ENCODE peak calls at places on chromosomes 13 and 19, in eight cellular contexts. One of them, this sample, is unnamed.

GRCh38 chr19:10402441-10403038 is 802 bp downstream of the CDC37 start:
- DNase-seq in GM23338: peak
- DNase-seq in breast epithelium: no peak
- DNase-seq in SK-N-SH: peak
- DNase-seq in HepG2: peak
- DNase-seq in spleen: no peak
- DNase-seq in SK-N-MC: no peak
- DNase-seq in stomach: no peak
- DNase-seq in this sample: no peak

GRCh38 chr13:23467048-23467931 is 33.8 kb upstream of the SACS start:
- DNase-seq in SK-N-SH: peak
- DNase-seq in spleen: peak
- DNase-seq in GM23338: no peak
- DNase-seq in HepG2: no peak
- DNase-seq in SK-N-MC: no peak
- DNase-seq in breast epithelium: no peak
- DNase-seq in stomach: no peak
- DNase-seq in this sample: no peak

GRCh38 chr13:36421447-36421846 is 10.8 kb upstream of the CCNA1 start:
- DNase-seq in SK-N-SH: no peak
- DNase-seq in stomach: no peak
- DNase-seq in breast epithelium: no peak
- DNase-seq in spleen: no peak
- DNase-seq in HepG2: no peak
- DNase-seq in GM23338: no peak
- DNase-seq in SK-N-MC: no peak
- DNase-seq in this sample: no peak

GRCh38 chr13:28530729-28531194 is 35.8 kb upstream of the FLT1 start:
- DNase-seq in SK-N-MC: no peak
- DNase-seq in HepG2: no peak
- DNase-seq in GM23338: no peak
- DNase-seq in SK-N-SH: no peak
- DNase-seq in stomach: no peak
- DNase-seq in spleen: no peak
- DNase-seq in breast epithelium: no peak
- DNase-seq in this sample: no peak

GRCh38 chr13:113538689-113539058 is 45.9 kb upstream of the TFDP1 start:
- DNase-seq in SK-N-MC: no peak
- DNase-seq in breast epithelium: peak
- DNase-seq in SK-N-SH: peak
- DNase-seq in spleen: peak
- DNase-seq in GM23338: no peak
- DNase-seq in HepG2: no peak
- DNase-seq in stomach: no peak
- DNase-seq in this sample: no peak

GRCh38 chr19:38778733-38779132 is 5.4 kb upstream of the LGALS7 start:
- DNase-seq in breast epithelium: no peak
- DNase-seq in SK-N-MC: no peak
- DNase-seq in stomach: no peak
- DNase-seq in GM23338: no peak
- DNase-seq in HepG2: no peak
- DNase-seq in spleen: peak
- DNase-seq in SK-N-SH: no peak
- DNase-seq in this sample: no peak

GRCh38 chr19:6062961-6063575 is 47.2 kb downstream of the RFX2 start:
- DNase-seq in SK-N-MC: no peak
- DNase-seq in spleen: no peak
- DNase-seq in stomach: no peak
- DNase-seq in HepG2: no peak
- DNase-seq in SK-N-SH: no peak
- DNase-seq in breast epithelium: peak
- DNase-seq in GM23338: no peak
- DNase-seq in this sample: no peak

GRCh38 chr19:29561601-29562000 is 35.8 kb downstream of the VSTM2B start:
- DNase-seq in SK-N-SH: no peak
- DNase-seq in stomach: no peak
- DNase-seq in HepG2: no peak
- DNase-seq in SK-N-MC: no peak
- DNase-seq in spleen: no peak
- DNase-seq in GM23338: no peak
- DNase-seq in breast epithelium: no peak
- DNase-seq in this sample: no peak

GRCh38 chr13:108877300-108877699 is 247.9 kb downstream of the MYO16 start:
- DNase-seq in GM23338: no peak
- DNase-seq in breast epithelium: no peak
- DNase-seq in stomach: no peak
- DNase-seq in spleen: no peak
- DNase-seq in HepG2: no peak
- DNase-seq in SK-N-MC: no peak
- DNase-seq in SK-N-SH: no peak
- DNase-seq in this sample: no peak

GRCh38 chr13:27928805-27929753 is 9.3 kb downstream of the PDX1 start:
- DNase-seq in SK-N-SH: no peak
- DNase-seq in SK-N-MC: no peak
- DNase-seq in HepG2: no peak
- DNase-seq in breast epithelium: no peak
- DNase-seq in spleen: no peak
- DNase-seq in GM23338: peak
- DNase-seq in stomach: no peak
- DNase-seq in this sample: no peak

GRCh38 chr19:18254546-18255500 is 19.4 kb downstream of the IQCN start:
- DNase-seq in SK-N-SH: no peak
- DNase-seq in SK-N-MC: no peak
- DNase-seq in breast epithelium: no peak
- DNase-seq in stomach: peak
- DNase-seq in GM23338: peak
- DNase-seq in spleen: no peak
- DNase-seq in HepG2: no peak
- DNase-seq in this sample: no peak

GRCh38 chr13:97498419-97498818 is 64.5 kb downstream of the RAP2A start:
- DNase-seq in breast epithelium: no peak
- DNase-seq in spleen: no peak
- DNase-seq in SK-N-SH: no peak
- DNase-seq in HepG2: no peak
- DNase-seq in GM23338: no peak
- DNase-seq in stomach: no peak
- DNase-seq in SK-N-MC: no peak
- DNase-seq in this sample: no peak

GRCh38 chr19:9406798-9407352 is 28.5 kb downstream of the ZNF266 start:
- DNase-seq in GM23338: peak
- DNase-seq in spleen: peak
- DNase-seq in SK-N-SH: peak
- DNase-seq in HepG2: no peak
- DNase-seq in SK-N-MC: no peak
- DNase-seq in stomach: peak
- DNase-seq in breast epithelium: no peak
- DNase-seq in this sample: no peak

GRCh38 chr13:37918116-37919100 is 48.8 kb upstream of the TRPC4 start:
- DNase-seq in SK-N-MC: no peak
- DNase-seq in spleen: no peak
- DNase-seq in HepG2: no peak
- DNase-seq in breast epithelium: no peak
- DNase-seq in stomach: no peak
- DNase-seq in GM23338: peak
- DNase-seq in SK-N-SH: no peak
- DNase-seq in this sample: no peak

GRCh38 chr13:104385409-104385808 is 1319.2 kb upstream of the SLC10A2 start:
- DNase-seq in SK-N-MC: no peak
- DNase-seq in GM23338: no peak
- DNase-seq in SK-N-SH: no peak
- DNase-seq in stomach: no peak
- DNase-seq in spleen: no peak
- DNase-seq in breast epithelium: no peak
- DNase-seq in HepG2: no peak
- DNase-seq in this sample: no peak

GRCh38 chr19:1134431-1134830 is 30.6 kb downstream of the GPX4 start:
- DNase-seq in HepG2: no peak
- DNase-seq in GM23338: no peak
- DNase-seq in spleen: no peak
- DNase-seq in SK-N-SH: no peak
- DNase-seq in SK-N-MC: no peak
- DNase-seq in stomach: no peak
- DNase-seq in breast epithelium: no peak
- DNase-seq in this sample: no peak

GRCh38 chr13:113607477-113608245 is 23.1 kb downstream of the TFDP1 start:
- DNase-seq in GM23338: no peak
- DNase-seq in SK-N-MC: no peak
- DNase-seq in stomach: peak
- DNase-seq in HepG2: no peak
- DNase-seq in SK-N-SH: no peak
- DNase-seq in breast epithelium: no peak
- DNase-seq in spleen: peak
- DNase-seq in this sample: no peak

GRCh38 chr13:85508683-85509329 is 290.4 kb downstream of the SLITRK6 start:
- DNase-seq in spleen: peak
- DNase-seq in breast epithelium: no peak
- DNase-seq in HepG2: no peak
- DNase-seq in GM23338: peak
- DNase-seq in SK-N-SH: no peak
- DNase-seq in stomach: no peak
- DNase-seq in SK-N-MC: no peak
- DNase-seq in this sample: no peak

DNA sequence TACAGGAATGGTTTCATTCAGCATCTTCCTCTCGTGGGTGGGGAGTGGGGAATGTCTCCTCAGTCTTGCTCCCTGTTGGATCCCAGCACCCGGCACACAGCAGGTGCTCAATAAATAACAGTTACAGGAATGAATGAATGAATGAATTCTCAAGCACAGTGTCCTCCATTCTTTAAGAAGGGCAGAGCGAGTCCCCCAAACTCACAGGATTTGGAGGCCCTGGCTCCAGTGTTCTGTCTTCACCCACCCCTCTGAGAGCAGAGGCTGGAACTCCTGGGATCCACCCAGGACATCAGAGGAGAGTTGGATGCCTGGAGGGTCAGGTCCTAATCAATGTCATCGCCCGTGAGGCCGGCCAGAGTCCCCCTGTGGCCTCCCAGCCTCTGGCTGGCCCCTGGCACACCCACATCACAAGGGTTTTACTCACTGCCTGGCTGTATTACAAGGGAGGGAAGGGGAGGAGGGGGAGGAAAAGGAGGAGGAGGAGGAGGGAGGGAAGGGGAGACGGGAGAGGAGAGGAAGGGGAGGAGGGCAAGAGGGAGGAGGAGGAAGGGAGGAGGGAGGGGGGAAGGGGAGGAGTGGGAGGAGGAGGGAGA is 8.7 kb upstream of the CREB3L3 start:
- DNase-seq in SK-N-SH: peak
- DNase-seq in stomach: peak
- DNase-seq in HepG2: no peak
- DNase-seq in breast epithelium: no peak
- DNase-seq in SK-N-MC: no peak
- DNase-seq in spleen: no peak
- DNase-seq in GM23338: no peak
- DNase-seq in this sample: no peak
- TF ChIP-seq POLR2AphosphoS5 in SK-N-SH: no peak
- TF ChIP-seq POLR2AphosphoS5 in stomach: no peak
- TF ChIP-seq POLR2AphosphoS5 in HepG2: no peak
- TF ChIP-seq POLR2AphosphoS5 in breast epithelium: no peak
- TF ChIP-seq POLR2AphosphoS5 in SK-N-MC: no peak
- TF ChIP-seq POLR2AphosphoS5 in spleen: no peak
- TF ChIP-seq POLR2AphosphoS5 in GM23338: no peak
- TF ChIP-seq POLR2AphosphoS5 in this sample: no peak

DNA sequence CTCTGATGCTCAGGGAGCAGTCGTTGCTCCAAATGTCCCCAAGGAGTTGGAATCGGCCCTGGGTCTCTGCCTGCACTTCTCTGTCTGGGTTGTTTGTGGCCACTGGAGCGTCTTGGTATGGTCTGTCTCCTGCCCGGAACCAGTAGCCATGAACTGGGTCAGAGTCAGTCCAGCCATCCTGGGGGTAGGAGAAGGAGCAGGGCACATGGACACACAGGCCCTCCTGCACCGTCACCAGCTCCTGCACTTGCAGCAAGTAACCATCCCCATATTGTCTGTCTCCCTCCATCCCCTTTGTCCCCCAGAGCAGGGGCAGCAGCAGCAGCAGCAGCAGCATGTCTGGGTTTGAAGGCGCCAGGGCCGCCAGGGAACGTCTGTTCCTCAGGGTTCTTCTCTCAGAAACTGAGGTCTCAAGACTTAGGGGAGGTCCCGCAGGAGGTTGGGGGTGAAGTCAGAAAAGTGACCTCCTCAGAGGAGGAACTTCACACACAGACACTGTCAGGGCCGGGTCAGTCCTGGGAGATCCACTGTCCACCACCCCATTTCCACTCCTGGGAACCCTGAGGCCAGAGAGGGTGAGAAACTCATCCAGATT is at the start of gene SIGLEC8:
- DNase-seq in stomach: peak
- DNase-seq in spleen: peak
- DNase-seq in HepG2: no peak
- DNase-seq in SK-N-SH: no peak
- DNase-seq in SK-N-MC: no peak
- DNase-seq in breast epithelium: no peak
- DNase-seq in GM23338: no peak
- DNase-seq in this sample: no peak
- TF ChIP-seq POLR2AphosphoS5 in stomach: no peak
- TF ChIP-seq POLR2AphosphoS5 in spleen: no peak
- TF ChIP-seq POLR2AphosphoS5 in HepG2: no peak
- TF ChIP-seq POLR2AphosphoS5 in SK-N-SH: no peak
- TF ChIP-seq POLR2AphosphoS5 in SK-N-MC: no peak
- TF ChIP-seq POLR2AphosphoS5 in breast epithelium: no peak
- TF ChIP-seq POLR2AphosphoS5 in GM23338: no peak
- TF ChIP-seq POLR2AphosphoS5 in this sample: no peak

DNA sequence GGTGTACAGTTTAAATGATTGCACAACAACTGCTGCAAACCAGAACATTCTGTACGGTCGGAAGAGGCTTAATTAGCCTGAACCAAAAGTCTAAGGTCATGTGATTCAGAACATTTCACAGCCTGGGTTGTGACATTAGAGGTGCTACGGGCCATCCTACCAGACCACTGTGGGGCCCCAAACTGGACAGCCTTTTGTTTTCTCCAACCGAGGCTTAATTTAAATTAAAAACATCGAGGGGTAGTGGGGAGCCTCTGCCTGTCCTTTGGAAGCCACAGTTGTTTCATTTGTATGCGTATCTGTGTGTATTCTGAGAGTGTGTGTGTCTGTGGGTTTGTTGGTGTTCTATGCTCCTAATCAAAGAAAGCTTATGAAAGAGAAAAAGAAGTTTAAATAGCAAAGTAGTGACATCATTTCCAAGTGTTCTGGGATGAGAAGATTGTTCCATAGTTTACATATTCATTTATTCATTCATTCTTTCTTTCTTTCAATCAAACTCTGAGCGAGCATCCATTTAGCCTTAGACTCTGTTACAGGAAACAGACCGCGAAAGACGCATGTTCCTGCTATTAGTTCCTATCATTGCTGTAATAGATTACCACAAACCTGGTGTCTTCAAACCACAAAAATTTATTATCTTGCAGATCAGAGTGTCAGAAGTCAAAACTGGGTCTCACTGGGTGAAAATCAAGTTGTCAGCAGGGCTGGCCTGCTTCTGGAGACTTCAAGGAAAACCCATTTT is 444.8 kb downstream of the FOXO1 start:
- DNase-seq in spleen: no peak
- DNase-seq in HepG2: peak
- DNase-seq in SK-N-MC: peak
- DNase-seq in GM23338: no peak
- DNase-seq in SK-N-SH: no peak
- DNase-seq in stomach: no peak
- DNase-seq in breast epithelium: no peak
- DNase-seq in this sample: no peak
- TF ChIP-seq POLR2AphosphoS5 in spleen: no peak
- TF ChIP-seq POLR2AphosphoS5 in HepG2: no peak
- TF ChIP-seq POLR2AphosphoS5 in SK-N-MC: no peak
- TF ChIP-seq POLR2AphosphoS5 in GM23338: no peak
- TF ChIP-seq POLR2AphosphoS5 in SK-N-SH: peak
- TF ChIP-seq POLR2AphosphoS5 in stomach: peak
- TF ChIP-seq POLR2AphosphoS5 in breast epithelium: peak
- TF ChIP-seq POLR2AphosphoS5 in this sample: no peak

GRCh38 chr13:77047649-77048343 is 20.8 kb upstream of the FBXL3 start:
- DNase-seq in HepG2: no peak
- DNase-seq in spleen: no peak
- DNase-seq in breast epithelium: no peak
- DNase-seq in GM23338: no peak
- DNase-seq in SK-N-SH: no peak
- DNase-seq in SK-N-MC: no peak
- DNase-seq in stomach: no peak
- DNase-seq in this sample: no peak
- TF ChIP-seq POLR2AphosphoS5 in HepG2: no peak
- TF ChIP-seq POLR2AphosphoS5 in spleen: no peak
- TF ChIP-seq POLR2AphosphoS5 in breast epithelium: no peak
- TF ChIP-seq POLR2AphosphoS5 in GM23338: no peak
- TF ChIP-seq POLR2AphosphoS5 in SK-N-SH: no peak
- TF ChIP-seq POLR2AphosphoS5 in SK-N-MC: no peak
- TF ChIP-seq POLR2AphosphoS5 in stomach: no peak
- TF ChIP-seq POLR2AphosphoS5 in this sample: no peak

This sample was measured in GM12892.